ENCODE peak calls at places on chromosomes 7 and 10, in ten cellular contexts. One of them, this sample, is unnamed.

GRCh38 chr10:71802235-71802634 is 28.9 kb upstream of the VSIR start:
- DNase-seq in breast epithelium: no peak
- DNase-seq in astrocyte of the spinal cord: no peak
- DNase-seq in WTC11: no peak
- DNase-seq in sigmoid colon: no peak
- DNase-seq in cardiac fibroblast: no peak
- DNase-seq in glutamatergic neuron: no peak
- DNase-seq in pancreas: no peak
- DNase-seq in heart right ventricle: no peak
- DNase-seq in suprapubic skin: no peak
- DNase-seq in this sample: no peak

GRCh38 chr7:65951837-65952578 is 30.0 kb downstream of the GUSB start:
- DNase-seq in breast epithelium: no peak
- DNase-seq in heart right ventricle: no peak
- DNase-seq in WTC11: no peak
- DNase-seq in cardiac fibroblast: peak
- DNase-seq in sigmoid colon: no peak
- DNase-seq in astrocyte of the spinal cord: no peak
- DNase-seq in suprapubic skin: no peak
- DNase-seq in pancreas: no peak
- DNase-seq in glutamatergic neuron: no peak
- DNase-seq in this sample: no peak

GRCh38 chr7:157542669-157543021 is 205.8 kb downstream of the DNAJB6 start:
- DNase-seq in cardiac fibroblast: no peak
- DNase-seq in pancreas: no peak
- DNase-seq in heart right ventricle: no peak
- DNase-seq in breast epithelium: no peak
- DNase-seq in WTC11: peak
- DNase-seq in glutamatergic neuron: peak
- DNase-seq in sigmoid colon: peak
- DNase-seq in suprapubic skin: peak
- DNase-seq in astrocyte of the spinal cord: no peak
- DNase-seq in this sample: no peak

GRCh38 chr7:87934699-87935372 is 785 bp downstream of the ADAM22 start:
- DNase-seq in WTC11: peak
- DNase-seq in astrocyte of the spinal cord: peak
- DNase-seq in glutamatergic neuron: peak
- DNase-seq in suprapubic skin: no peak
- DNase-seq in sigmoid colon: no peak
- DNase-seq in cardiac fibroblast: peak
- DNase-seq in heart right ventricle: no peak
- DNase-seq in breast epithelium: no peak
- DNase-seq in pancreas: no peak
- DNase-seq in this sample: no peak

GRCh38 chr7:114856625-114857024 is 65.3 kb upstream of the MDFIC start:
- DNase-seq in sigmoid colon: no peak
- DNase-seq in glutamatergic neuron: no peak
- DNase-seq in astrocyte of the spinal cord: no peak
- DNase-seq in WTC11: no peak
- DNase-seq in suprapubic skin: no peak
- DNase-seq in heart right ventricle: no peak
- DNase-seq in pancreas: no peak
- DNase-seq in breast epithelium: no peak
- DNase-seq in cardiac fibroblast: peak
- DNase-seq in this sample: no peak

GRCh38 chr7:24052572-24053223 is 231.3 kb upstream of the NPY start:
- DNase-seq in suprapubic skin: no peak
- DNase-seq in sigmoid colon: no peak
- DNase-seq in glutamatergic neuron: no peak
- DNase-seq in cardiac fibroblast: peak
- DNase-seq in heart right ventricle: no peak
- DNase-seq in astrocyte of the spinal cord: peak
- DNase-seq in pancreas: no peak
- DNase-seq in WTC11: no peak
- DNase-seq in breast epithelium: no peak
- DNase-seq in this sample: no peak

GRCh38 chr7:142553216-142553615 is 196.1 kb upstream of the PRSS1 start:
- DNase-seq in glutamatergic neuron: no peak
- DNase-seq in sigmoid colon: no peak
- DNase-seq in heart right ventricle: no peak
- DNase-seq in pancreas: no peak
- DNase-seq in WTC11: no peak
- DNase-seq in cardiac fibroblast: no peak
- DNase-seq in breast epithelium: no peak
- DNase-seq in suprapubic skin: no peak
- DNase-seq in astrocyte of the spinal cord: no peak
- DNase-seq in this sample: no peak

GRCh38 chr7:2721842-2722241 is 33.8 kb downstream of the AMZ1 start:
- DNase-seq in breast epithelium: no peak
- DNase-seq in cardiac fibroblast: no peak
- DNase-seq in glutamatergic neuron: no peak
- DNase-seq in heart right ventricle: no peak
- DNase-seq in suprapubic skin: no peak
- DNase-seq in WTC11: no peak
- DNase-seq in sigmoid colon: no peak
- DNase-seq in pancreas: no peak
- DNase-seq in astrocyte of the spinal cord: no peak
- DNase-seq in this sample: no peak

GRCh38 chr10:63164045-63164722 is 31.1 kb downstream of the NRBF2 start:
- DNase-seq in heart right ventricle: no peak
- DNase-seq in astrocyte of the spinal cord: no peak
- DNase-seq in sigmoid colon: no peak
- DNase-seq in breast epithelium: no peak
- DNase-seq in cardiac fibroblast: no peak
- DNase-seq in pancreas: no peak
- DNase-seq in glutamatergic neuron: no peak
- DNase-seq in suprapubic skin: no peak
- DNase-seq in WTC11: no peak
- DNase-seq in this sample: no peak

GRCh38 chr10:63165249-63165648 is 32.1 kb downstream of the NRBF2 start:
- DNase-seq in cardiac fibroblast: no peak
- DNase-seq in WTC11: no peak
- DNase-seq in breast epithelium: no peak
- DNase-seq in suprapubic skin: no peak
- DNase-seq in sigmoid colon: no peak
- DNase-seq in pancreas: no peak
- DNase-seq in heart right ventricle: no peak
- DNase-seq in astrocyte of the spinal cord: no peak
- DNase-seq in glutamatergic neuron: no peak
- DNase-seq in this sample: no peak

GRCh38 chr10:63169624-63170023 is 36.5 kb downstream of the NRBF2 start:
- DNase-seq in suprapubic skin: no peak
- DNase-seq in pancreas: no peak
- DNase-seq in astrocyte of the spinal cord: no peak
- DNase-seq in heart right ventricle: no peak
- DNase-seq in sigmoid colon: no peak
- DNase-seq in cardiac fibroblast: no peak
- DNase-seq in breast epithelium: no peak
- DNase-seq in glutamatergic neuron: no peak
- DNase-seq in WTC11: no peak
- DNase-seq in this sample: no peak

GRCh38 chr10:63169063-63169462 is 35.9 kb downstream of the NRBF2 start:
- DNase-seq in heart right ventricle: no peak
- DNase-seq in WTC11: no peak
- DNase-seq in suprapubic skin: no peak
- DNase-seq in astrocyte of the spinal cord: no peak
- DNase-seq in glutamatergic neuron: no peak
- DNase-seq in cardiac fibroblast: no peak
- DNase-seq in pancreas: no peak
- DNase-seq in sigmoid colon: no peak
- DNase-seq in breast epithelium: no peak
- DNase-seq in this sample: no peak

DNA sequence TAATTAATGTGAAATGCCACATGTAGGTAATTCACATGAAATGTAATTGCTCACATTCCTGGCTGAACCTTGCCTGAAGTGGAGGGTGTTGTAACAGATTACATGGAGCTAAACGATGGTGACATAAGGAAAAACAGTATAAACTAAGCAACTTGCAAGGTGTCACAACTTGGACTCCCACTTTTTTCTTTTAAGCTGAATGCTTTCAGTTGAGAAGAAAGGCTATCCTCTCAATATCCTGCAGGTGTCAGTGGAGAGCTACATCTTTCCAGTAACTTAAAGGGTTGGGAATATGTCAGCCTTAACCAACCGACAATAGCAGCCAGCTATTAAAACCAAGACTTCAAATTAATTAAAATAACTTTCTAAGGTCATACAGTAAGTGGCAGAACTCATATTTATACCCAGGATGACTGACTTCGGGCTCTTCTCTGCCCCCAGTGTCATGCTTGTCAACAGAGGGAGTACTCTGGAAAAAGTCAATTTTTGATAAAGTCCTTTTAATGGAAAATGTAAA is 33.7 kb downstream of the NRBF2 start:
- DNase-seq in breast epithelium: no peak
- DNase-seq in WTC11: no peak
- DNase-seq in sigmoid colon: no peak
- DNase-seq in heart right ventricle: no peak
- DNase-seq in cardiac fibroblast: peak
- DNase-seq in pancreas: no peak
- DNase-seq in glutamatergic neuron: no peak
- DNase-seq in suprapubic skin: no peak
- DNase-seq in astrocyte of the spinal cord: peak
- DNase-seq in this sample: no peak
- TF ChIP-seq CTCF in breast epithelium: peak
- TF ChIP-seq CTCF in WTC11: peak
- TF ChIP-seq CTCF in sigmoid colon: peak
- TF ChIP-seq CTCF in heart right ventricle: peak
- TF ChIP-seq CTCF in cardiac fibroblast: peak
- TF ChIP-seq CTCF in pancreas: peak
- TF ChIP-seq CTCF in glutamatergic neuron: peak
- TF ChIP-seq CTCF in suprapubic skin: peak
- TF ChIP-seq CTCF in astrocyte of the spinal cord: peak
- TF ChIP-seq CTCF in this sample: peak

DNA sequence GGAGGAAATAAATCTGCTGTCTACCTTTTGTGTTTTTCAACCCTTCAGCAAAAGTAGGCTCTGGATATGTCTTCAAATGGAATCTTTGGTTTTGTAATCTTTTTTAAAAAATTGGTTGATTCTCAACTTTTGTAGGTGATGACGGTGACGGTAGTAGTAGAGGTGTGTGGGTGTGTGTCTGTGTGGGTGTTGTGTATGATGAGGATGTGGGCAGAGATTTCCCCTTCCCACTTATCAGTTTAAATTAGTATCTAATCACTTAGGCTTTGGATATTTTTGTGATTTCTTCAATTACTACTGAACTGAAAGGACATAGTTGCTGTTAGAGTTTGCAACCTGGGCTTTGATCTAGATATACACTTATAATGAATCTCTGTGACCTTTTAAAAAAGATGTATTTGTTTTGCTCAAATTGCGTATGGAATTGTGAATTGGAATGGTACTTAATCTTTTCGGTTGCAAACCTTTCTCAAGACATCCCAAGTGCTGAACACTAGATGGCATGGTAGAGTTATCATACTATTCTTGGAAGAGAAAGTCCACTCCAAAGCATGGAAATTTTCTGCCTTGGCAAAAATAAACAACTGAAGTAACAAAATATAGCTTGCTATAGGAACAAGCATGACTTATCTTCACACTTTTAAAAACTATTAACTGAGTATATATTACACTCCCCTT is 51.9 kb upstream of the A1CF start:
- DNase-seq in cardiac fibroblast: peak
- DNase-seq in heart right ventricle: no peak
- DNase-seq in sigmoid colon: no peak
- DNase-seq in pancreas: no peak
- DNase-seq in suprapubic skin: no peak
- DNase-seq in astrocyte of the spinal cord: peak
- DNase-seq in breast epithelium: no peak
- DNase-seq in glutamatergic neuron: no peak
- DNase-seq in WTC11: no peak
- DNase-seq in this sample: no peak
- TF ChIP-seq CTCF in cardiac fibroblast: peak
- TF ChIP-seq CTCF in heart right ventricle: peak
- TF ChIP-seq CTCF in sigmoid colon: no peak
- TF ChIP-seq CTCF in pancreas: no peak
- TF ChIP-seq CTCF in suprapubic skin: no peak
- TF ChIP-seq CTCF in astrocyte of the spinal cord: peak
- TF ChIP-seq CTCF in breast epithelium: no peak
- TF ChIP-seq CTCF in glutamatergic neuron: peak
- TF ChIP-seq CTCF in WTC11: no peak
- TF ChIP-seq CTCF in this sample: peak

DNA sequence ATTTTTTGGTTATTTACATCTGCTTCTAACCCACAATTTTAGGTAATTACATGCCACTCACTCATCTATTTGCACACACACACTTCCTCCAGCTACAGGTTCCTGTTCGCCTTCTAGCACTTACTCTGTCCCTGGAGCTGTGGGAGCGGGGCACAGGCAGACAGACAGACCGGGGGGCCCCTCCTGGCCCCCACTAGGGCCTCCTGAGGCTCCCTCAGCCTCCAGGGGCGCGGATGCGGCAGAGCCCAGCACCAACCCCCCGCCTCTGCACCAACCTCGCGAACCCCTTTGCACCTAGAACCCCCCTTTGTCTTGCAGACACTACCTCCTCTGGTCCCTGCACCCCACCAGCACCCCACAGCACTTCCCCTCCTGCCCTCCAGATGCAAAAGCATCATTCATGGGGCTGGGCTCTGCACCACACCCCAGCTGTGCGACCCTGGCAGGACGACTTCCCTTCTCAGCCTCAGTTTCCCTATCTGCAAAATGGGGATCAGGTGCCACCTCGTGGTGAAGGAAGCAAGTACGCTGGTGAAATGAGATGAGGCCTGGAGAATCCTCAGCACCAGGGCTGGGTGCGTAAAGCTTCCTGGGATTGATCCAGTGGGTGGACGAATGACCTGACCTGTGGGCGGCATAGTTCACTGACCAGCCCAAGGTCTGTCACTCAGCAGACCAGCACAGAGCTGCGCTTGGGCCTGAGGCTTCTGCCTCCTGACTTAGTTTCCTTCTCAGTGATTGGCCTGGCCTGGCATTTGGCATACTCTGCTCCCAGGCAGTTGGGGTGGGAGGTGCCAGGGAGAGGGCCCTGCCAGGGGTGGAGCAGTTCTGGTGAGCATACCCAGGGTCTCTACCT is 37.9 kb downstream of the ELFN1 start:
- DNase-seq in suprapubic skin: peak
- DNase-seq in astrocyte of the spinal cord: no peak
- DNase-seq in sigmoid colon: no peak
- DNase-seq in WTC11: no peak
- DNase-seq in pancreas: no peak
- DNase-seq in breast epithelium: peak
- DNase-seq in heart right ventricle: no peak
- DNase-seq in cardiac fibroblast: no peak
- DNase-seq in glutamatergic neuron: no peak
- DNase-seq in this sample: no peak
- TF ChIP-seq CTCF in suprapubic skin: no peak
- TF ChIP-seq CTCF in astrocyte of the spinal cord: peak
- TF ChIP-seq CTCF in sigmoid colon: no peak
- TF ChIP-seq CTCF in WTC11: no peak
- TF ChIP-seq CTCF in pancreas: no peak
- TF ChIP-seq CTCF in breast epithelium: no peak
- TF ChIP-seq CTCF in heart right ventricle: no peak
- TF ChIP-seq CTCF in cardiac fibroblast: peak
- TF ChIP-seq CTCF in glutamatergic neuron: no peak
- TF ChIP-seq CTCF in this sample: peak

GRCh38 chr10:91206837-91207474 is 13.5 kb upstream of the PCGF5 start:
- DNase-seq in sigmoid colon: no peak
- DNase-seq in breast epithelium: no peak
- DNase-seq in glutamatergic neuron: no peak
- DNase-seq in heart right ventricle: no peak
- DNase-seq in suprapubic skin: no peak
- DNase-seq in cardiac fibroblast: no peak
- DNase-seq in astrocyte of the spinal cord: no peak
- DNase-seq in pancreas: no peak
- DNase-seq in WTC11: no peak
- DNase-seq in this sample: no peak

GRCh38 chr10:91210435-91210834 is 10.0 kb upstream of the PCGF5 start:
- DNase-seq in cardiac fibroblast: no peak
- DNase-seq in sigmoid colon: no peak
- DNase-seq in heart right ventricle: no peak
- DNase-seq in WTC11: no peak
- DNase-seq in suprapubic skin: no peak
- DNase-seq in breast epithelium: no peak
- DNase-seq in glutamatergic neuron: no peak
- DNase-seq in astrocyte of the spinal cord: no peak
- DNase-seq in pancreas: peak
- DNase-seq in this sample: no peak

GRCh38 chr10:91210014-91210413 is 10.4 kb upstream of the PCGF5 start:
- DNase-seq in cardiac fibroblast: no peak
- DNase-seq in sigmoid colon: no peak
- DNase-seq in heart right ventricle: no peak
- DNase-seq in WTC11: no peak
- DNase-seq in pancreas: no peak
- DNase-seq in astrocyte of the spinal cord: no peak
- DNase-seq in glutamatergic neuron: no peak
- DNase-seq in suprapubic skin: no peak
- DNase-seq in breast epithelium: no peak
- DNase-seq in this sample: no peak

GRCh38 chr10:91206427-91206826 is 14.0 kb upstream of the PCGF5 start:
- DNase-seq in pancreas: no peak
- DNase-seq in cardiac fibroblast: no peak
- DNase-seq in sigmoid colon: no peak
- DNase-seq in heart right ventricle: no peak
- DNase-seq in breast epithelium: no peak
- DNase-seq in suprapubic skin: no peak
- DNase-seq in astrocyte of the spinal cord: no peak
- DNase-seq in glutamatergic neuron: no peak
- DNase-seq in WTC11: no peak
- DNase-seq in this sample: no peak

GRCh38 chr10:91208645-91209044 is 11.8 kb upstream of the PCGF5 start:
- DNase-seq in pancreas: no peak
- DNase-seq in cardiac fibroblast: peak
- DNase-seq in astrocyte of the spinal cord: no peak
- DNase-seq in WTC11: no peak
- DNase-seq in glutamatergic neuron: no peak
- DNase-seq in heart right ventricle: no peak
- DNase-seq in suprapubic skin: no peak
- DNase-seq in sigmoid colon: no peak
- DNase-seq in breast epithelium: no peak
- DNase-seq in this sample: no peak
- TF ChIP-seq CTCF in pancreas: no peak
- TF ChIP-seq CTCF in cardiac fibroblast: no peak
- TF ChIP-seq CTCF in astrocyte of the spinal cord: no peak
- TF ChIP-seq CTCF in WTC11: no peak
- TF ChIP-seq CTCF in glutamatergic neuron: no peak
- TF ChIP-seq CTCF in heart right ventricle: no peak
- TF ChIP-seq CTCF in suprapubic skin: no peak
- TF ChIP-seq CTCF in sigmoid colon: no peak
- TF ChIP-seq CTCF in breast epithelium: no peak
- TF ChIP-seq CTCF in this sample: no peak